ENCODE peak calls at places on chromosome 11, in eight cellular contexts. J, Z, N, A, C, R, U and G are unnamed samples.

GRCh38 chr11:63504933-63505586 is 824 bp upstream of the LGALS12 start:
- DNase-seq in J (no peak), Z (peak), N (no peak), A (no peak), C (no peak), R (no peak), U (no peak), G (no peak)

GRCh38 chr11:124801014-124801413 is 808 bp upstream of the MSANTD2 start:
- DNase-seq in J (no peak), Z (peak), N (no peak), A (no peak), C (no peak), R (no peak), U (no peak), G (no peak)

GRCh38 chr11:2533642-2534115 is 88.9 kb downstream of the KCNQ1 start:
- DNase-seq in J (no peak), Z (peak), N (peak), A (no peak), C (no peak), R (peak), U (no peak), G (peak)

GRCh38 chr11:58580311-58580710 is 1.4 kb downstream of the ZFP91 start:
- DNase-seq in J (no peak), Z (no peak), N (no peak), A (no peak), C (no peak), R (no peak), U (no peak), G (no peak)

GRCh38 chr11:83157755-83158473 is 983 bp downstream of the PCF11 start:
- DNase-seq in J (peak), Z (no peak), N (peak), A (peak), C (peak), R (no peak), U (peak), G (no peak)

GRCh38 chr11:65573391-65574146 is 1.2 kb downstream of the FAM89B start:
- DNase-seq in J (no peak), Z (no peak), N (peak), A (no peak), C (no peak), R (no peak), U (no peak), G (no peak)

GRCh38 chr11:111322534-111322933 is 24.2 kb downstream of the POU2AF3 start:
- DNase-seq in J (no peak), Z (peak), N (no peak), A (no peak), C (no peak), R (no peak), U (no peak), G (no peak)

GRCh38 chr11:2307733-2308331 is 6.0 kb downstream of the TSPAN32 start:
- DNase-seq in J (no peak), Z (no peak), N (no peak), A (no peak), C (no peak), R (no peak), U (no peak), G (peak)